ENCODE peak calls at places on chromosomes 2 and 18, in ten cellular contexts. F, W, P, R, X, L, H, T, K and D are unnamed samples.

GRCh38 chr2:162929571-162929970 is 91.0 kb upstream of the KCNH7 start:
- DNase-seq in L (no peak), F (no peak), P (no peak), W (no peak), H (peak), T (no peak), X (no peak), R (no peak), K (no peak), D (no peak)

GRCh38 chr18:76958692-76959341 is 136.5 kb downstream of the ZNF236 start:
- DNase-seq in L (no peak), R (no peak), W (no peak), H (no peak), F (no peak), P (no peak), X (no peak), K (peak), T (peak), D (no peak)

GRCh38 chr2:119233326-119234020 is 9.8 kb downstream of the STEAP3 start:
- DNase-seq in T (no peak), P (no peak), K (peak), W (no peak), H (peak), F (no peak), X (no peak), L (no peak), R (no peak), D (peak)

GRCh38 chr18:23307567-23308295 is 145.4 kb upstream of the RIOK3 start:
- DNase-seq in T (peak), P (no peak), L (no peak), R (no peak), W (no peak), X (no peak), F (no peak), H (peak), K (peak), D (peak)

GRCh38 chr2:191043438-191043837 is 29.5 kb upstream of the STAT1 start:
- DNase-seq in F (no peak), W (no peak), T (no peak), X (no peak), K (no peak), R (no peak), P (no peak), H (no peak), L (no peak), D (no peak)

GRCh38 chr2:237874585-237875161 is 15.2 kb downstream of the RAMP1 start:
- DNase-seq in P (no peak), X (no peak), H (peak), F (peak), L (no peak), K (peak), T (no peak), W (peak), R (no peak), D (peak)

GRCh38 chr2:43238176-43238575 is 11.8 kb upstream of the ZFP36L2 start:
- DNase-seq in R (no peak), K (peak), P (no peak), W (no peak), L (no peak), X (no peak), F (no peak), H (no peak), T (no peak), D (no peak)

GRCh38 chr2:178331474-178332431 is 119.2 kb downstream of the PRKRA start:
- DNase-seq in X (no peak), T (no peak), W (no peak), K (no peak), P (peak), L (no peak), H (peak), F (no peak), R (peak), D (peak)

GRCh38 chr2:86764661-86765307 is 25.9 kb downstream of the CD8A start:
- DNase-seq in W (no peak), P (peak), K (peak), R (peak), F (peak), H (peak), L (no peak), T (peak), X (peak), D (peak)